ENCODE peak calls at places on chromosomes 5 and 9, in four cellular contexts. B, N, E and R are unnamed samples.

GRCh38 chr9:78575041-78575440 is 278.1 kb downstream of the PSAT1 start:
- DNase-seq in B (no peak), N (no peak), E (no peak), R (no peak)

GRCh38 chr9:137968235-137968634 is 90.7 kb downstream of the CACNA1B start:
- DNase-seq in B (no peak), N (no peak), E (peak; percentile 28), R (no peak)

GRCh38 chr9:124675261-124676158 is 95.6 kb downstream of the NR6A1 start:
- DNase-seq in B (no peak), N (no peak), E (no peak), R (no peak)

GRCh38 chr9:106916491-106917235 is 53.7 kb downstream of the ZNF462 start:
- DNase-seq in B (peak; percentile 85), N (no peak), E (peak; percentile 60), R (peak; percentile 43)

GRCh38 chr9:20112367-20112766 is 323.5 kb upstream of the SLC24A2 start:
- DNase-seq in B (no peak), N (no peak), E (no peak), R (no peak)

GRCh38 chr5:76867827-76868693 is 18.2 kb downstream of the S100Z start:
- DNase-seq in B (peak; percentile 74), N (peak; percentile 70), E (no peak), R (peak; percentile 82)

GRCh38 chr5:78587775-78588291 is 60.7 kb downstream of the LHFPL2 start:
- DNase-seq in B (peak; percentile 64), N (no peak), E (peak; percentile 67), R (no peak)

GRCh38 chr5:114363837-114364236 is 2.0 kb downstream of the KCNN2 start:
- DNase-seq in B (no peak), N (no peak), E (no peak), R (peak; percentile 77)

GRCh38 chr5:158590936-158591863 is 508.5 kb downstream of the EBF1 start:
- DNase-seq in B (peak; percentile 62), N (no peak), E (no peak), R (no peak)

GRCh38 chr9:93252116-93252780 is 68.3 kb downstream of the WNK2 start:
- DNase-seq in B (no peak), N (no peak), E (peak; percentile 14), R (no peak)

GRCh38 chr5:144247131-144247530 is 76.5 kb downstream of the KCTD16 start:
- DNase-seq in B (no peak), N (no peak), E (no peak), R (peak; percentile 67)

GRCh38 chr9:82553654-82554366 is 509.1 kb downstream of the RASEF start:
- DNase-seq in B (peak; percentile 86), N (no peak), E (no peak), R (peak; percentile 15)

GRCh38 chr9:107161338-107161737 is 121.7 kb upstream of the RAD23B start:
- DNase-seq in B (no peak), N (no peak), E (no peak), R (peak; percentile 87)

GRCh38 chr9:93599571-93600403 is 23.4 kb downstream of the PHF2 start:
- DNase-seq in B (no peak), N (no peak), E (peak; percentile 20), R (peak; percentile 27)

GRCh38 chr5:131462479-131462878 is 172.6 kb downstream of the RAPGEF6 start:
- DNase-seq in B (no peak), N (no peak), E (no peak), R (peak; percentile 28)

GRCh38 chr9:91392435-91392834 is 30.7 kb upstream of the AUH start:
- DNase-seq in B (no peak), N (no peak), E (no peak), R (no peak)

GRCh38 chr5:17065468-17065867 is 129.4 kb upstream of the MYO10 start:
- DNase-seq in B (no peak), N (no peak), E (no peak), R (no peak)

GRCh38 chr5:69497006-69497520 is 4.5 kb downstream of the OCLN start:
- DNase-seq in B (no peak), N (no peak), E (no peak), R (no peak)

GRCh38 chr9:132742821-132743311 is 72.6 kb downstream of the GTF3C4 start:
- DNase-seq in B (no peak), N (no peak), E (no peak), R (no peak)

GRCh38 chr9:130940023-130940549 is 1.0 kb upstream of the FIBCD1 start:
- DNase-seq in B (no peak), N (no peak), E (no peak), R (peak; percentile 47)

GRCh38 chr5:3201121-3201520 is 394.5 kb upstream of the IRX1 start:
- DNase-seq in B (no peak), N (no peak), E (no peak), R (no peak)

GRCh38 chr5:33441241-33441844 is 578 bp downstream of the TARS1 start:
- DNase-seq in B (no peak), N (peak; percentile 32), E (no peak), R (peak; percentile 52)

GRCh38 chr5:129903466-129904101 is 681 bp upstream of the CHSY3 start:
- DNase-seq in B (no peak), N (no peak), E (no peak), R (peak; percentile 78)

GRCh38 chr9:16501098-16501663 is 369.3 kb downstream of the BNC2 start:
- DNase-seq in B (peak; percentile 20), N (no peak), E (no peak), R (no peak)

GRCh38 chr5:127705120-127705892 is 2.1 kb downstream of the CCDC192 start:
- DNase-seq in B (peak; percentile 87), N (peak; percentile 10), E (no peak), R (peak; percentile 89)

GRCh38 chr9:25677301-25678146 is 720 bp downstream of the TUSC1 start:
- DNase-seq in B (peak; percentile 86), N (peak; percentile 0), E (peak; percentile 92), R (peak; percentile 93)